ENCODE peak calls at places on chromosomes 2 and 18, in six cellular contexts. One of them, this sample, is unnamed.

GRCh38 chr2:237774811-237775553 is 23.6 kb upstream of the RBM44 start:
- DNase-seq in endodermal cell: peak; percentile 90
- DNase-seq in lower lobe of right lung: peak; percentile 54
- DNase-seq in mesenchymal stem cell: peak; percentile 63
- DNase-seq in effector memory CD4-positive, alpha-beta T cell: peak; percentile 12
- DNase-seq in heart left ventricle: no peak
- DNase-seq in this sample: no peak

GRCh38 chr2:212644195-212644837 is 105.7 kb upstream of the ERBB4 start:
- DNase-seq in endodermal cell: peak; percentile 62
- DNase-seq in lower lobe of right lung: no peak
- DNase-seq in mesenchymal stem cell: no peak
- DNase-seq in effector memory CD4-positive, alpha-beta T cell: no peak
- DNase-seq in heart left ventricle: no peak
- DNase-seq in this sample: no peak

GRCh38 chr2:223092667-223093066 is 40.7 kb downstream of the KCNE4 start:
- DNase-seq in endodermal cell: no peak
- DNase-seq in lower lobe of right lung: no peak
- DNase-seq in mesenchymal stem cell: no peak
- DNase-seq in effector memory CD4-positive, alpha-beta T cell: no peak
- DNase-seq in heart left ventricle: no peak
- DNase-seq in this sample: no peak

GRCh38 chr18:35334821-35335220 is 9.4 kb downstream of the ZNF24 start:
- DNase-seq in endodermal cell: no peak
- DNase-seq in lower lobe of right lung: no peak
- DNase-seq in mesenchymal stem cell: no peak
- DNase-seq in effector memory CD4-positive, alpha-beta T cell: no peak
- DNase-seq in heart left ventricle: no peak
- DNase-seq in this sample: no peak

GRCh38 chr18:11042247-11042646 is 107.1 kb downstream of the PIEZO2 start:
- DNase-seq in endodermal cell: no peak
- DNase-seq in lower lobe of right lung: no peak
- DNase-seq in mesenchymal stem cell: peak; percentile 93
- DNase-seq in effector memory CD4-positive, alpha-beta T cell: no peak
- DNase-seq in heart left ventricle: peak; percentile 11
- DNase-seq in this sample: no peak

GRCh38 chr2:3260959-3261358 is 116.7 kb downstream of the EIPR1 start:
- DNase-seq in endodermal cell: no peak
- DNase-seq in lower lobe of right lung: no peak
- DNase-seq in mesenchymal stem cell: no peak
- DNase-seq in effector memory CD4-positive, alpha-beta T cell: no peak
- DNase-seq in heart left ventricle: no peak
- DNase-seq in this sample: no peak

GRCh38 chr2:23293063-23293462 is 91.9 kb upstream of the KLHL29 start:
- DNase-seq in endodermal cell: no peak
- DNase-seq in lower lobe of right lung: no peak
- DNase-seq in mesenchymal stem cell: peak; percentile 13
- DNase-seq in effector memory CD4-positive, alpha-beta T cell: no peak
- DNase-seq in heart left ventricle: peak; percentile 13
- DNase-seq in this sample: no peak

GRCh38 chr18:58310517-58310916 is 266.5 kb downstream of the NEDD4L start:
- DNase-seq in endodermal cell: no peak
- DNase-seq in lower lobe of right lung: peak; percentile 89
- DNase-seq in mesenchymal stem cell: peak; percentile 13
- DNase-seq in effector memory CD4-positive, alpha-beta T cell: no peak
- DNase-seq in heart left ventricle: peak; percentile 38
- DNase-seq in this sample: peak; percentile 57

GRCh38 chr2:151114934-151115333 is 146.7 kb downstream of the RBM43 start:
- DNase-seq in endodermal cell: no peak
- DNase-seq in lower lobe of right lung: no peak
- DNase-seq in mesenchymal stem cell: no peak
- DNase-seq in effector memory CD4-positive, alpha-beta T cell: no peak
- DNase-seq in heart left ventricle: no peak
- DNase-seq in this sample: no peak

GRCh38 chr2:225272173-225272572 is 127.3 kb upstream of the NYAP2 start:
- DNase-seq in endodermal cell: no peak
- DNase-seq in lower lobe of right lung: no peak
- DNase-seq in mesenchymal stem cell: no peak
- DNase-seq in effector memory CD4-positive, alpha-beta T cell: no peak
- DNase-seq in heart left ventricle: no peak
- DNase-seq in this sample: no peak

GRCh38 chr2:144152817-144153271 is 367.1 kb downstream of the ZEB2 start:
- DNase-seq in endodermal cell: peak; percentile 46
- DNase-seq in lower lobe of right lung: no peak
- DNase-seq in mesenchymal stem cell: peak; percentile 77
- DNase-seq in effector memory CD4-positive, alpha-beta T cell: no peak
- DNase-seq in heart left ventricle: no peak
- DNase-seq in this sample: no peak

GRCh38 chr2:43824951-43825493 is 13.6 kb downstream of the ABCG5 start:
- DNase-seq in endodermal cell: no peak
- DNase-seq in lower lobe of right lung: no peak
- DNase-seq in mesenchymal stem cell: no peak
- DNase-seq in effector memory CD4-positive, alpha-beta T cell: no peak
- DNase-seq in heart left ventricle: no peak
- DNase-seq in this sample: no peak

DNA sequence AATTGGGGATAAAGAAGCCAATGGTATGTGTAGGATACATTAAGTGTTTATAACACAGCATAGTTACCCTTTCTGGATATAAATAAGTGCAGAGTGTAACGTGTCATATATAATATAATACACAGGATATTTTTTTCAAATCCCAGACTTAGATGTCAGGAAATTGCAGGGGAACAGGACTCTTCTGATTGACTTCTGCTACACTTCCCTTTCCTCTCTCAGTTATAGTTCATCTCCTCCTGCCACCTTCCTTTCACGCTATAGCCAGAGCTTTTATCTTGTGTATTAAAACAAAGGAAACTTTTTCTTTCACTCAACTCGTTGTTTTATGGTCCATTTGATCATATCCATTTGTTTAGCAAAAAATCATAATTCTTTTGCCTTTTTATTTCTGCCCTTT is 158.0 kb upstream of the RASGRP3 start:
- DNase-seq in endodermal cell: no peak
- DNase-seq in lower lobe of right lung: no peak
- DNase-seq in mesenchymal stem cell: no peak
- DNase-seq in effector memory CD4-positive, alpha-beta T cell: no peak
- DNase-seq in heart left ventricle: no peak
- DNase-seq in this sample: no peak
- H3K4me1 ChIP-seq in endodermal cell: no peaks in the 10 kb centered on the region
- H3K4me1 ChIP-seq in lower lobe of right lung: peaks cover 20% of the 10 kb centered on the region
- H3K4me1 ChIP-seq in mesenchymal stem cell: peaks cover 2% of the 10 kb centered on the region
- H3K4me1 ChIP-seq in effector memory CD4-positive, alpha-beta T cell: no peaks in the 10 kb centered on the region
- H3K4me1 ChIP-seq in heart left ventricle: peaks cover 26% of the 10 kb centered on the region
- H3K4me1 ChIP-seq in this sample: no peaks in the 10 kb centered on the region

DNA sequence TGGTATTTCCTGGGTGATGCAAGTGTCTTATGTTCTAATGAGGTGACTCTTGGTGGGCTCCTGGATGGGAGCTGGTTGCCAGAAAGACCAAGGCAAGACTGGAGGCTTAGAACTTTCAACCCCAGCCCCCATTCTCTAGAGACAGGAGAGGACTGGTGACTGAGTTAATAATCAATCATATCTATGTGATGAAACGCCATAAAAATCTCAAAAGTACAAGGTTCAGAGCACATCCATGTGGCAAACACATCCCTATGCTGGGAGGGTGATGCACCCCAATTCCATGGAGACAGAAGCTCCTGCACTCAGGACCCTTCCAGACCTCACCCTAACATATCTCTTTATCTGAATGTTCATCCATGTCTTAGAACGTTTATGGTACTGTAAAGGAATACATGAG is 139.6 kb upstream of the LINC00305 start:
- DNase-seq in endodermal cell: no peak
- DNase-seq in lower lobe of right lung: no peak
- DNase-seq in mesenchymal stem cell: no peak
- DNase-seq in effector memory CD4-positive, alpha-beta T cell: no peak
- DNase-seq in heart left ventricle: no peak
- DNase-seq in this sample: no peak
- H3K9me3 ChIP-seq in endodermal cell: no peaks in the 10 kb centered on the region
- H3K9me3 ChIP-seq in lower lobe of right lung: peaks cover 3% of the 10 kb centered on the region
- H3K9me3 ChIP-seq in mesenchymal stem cell: no peaks in the 10 kb centered on the region
- H3K9me3 ChIP-seq in effector memory CD4-positive, alpha-beta T cell: no peaks in the 10 kb centered on the region
- H3K9me3 ChIP-seq in heart left ventricle: no peaks in the 10 kb centered on the region
- H3K9me3 ChIP-seq in this sample: no peaks in the 10 kb centered on the region

GRCh38 chr2:186716004-186716403 is 22.1 kb downstream of the FAM171B start:
- DNase-seq in endodermal cell: no peak
- DNase-seq in lower lobe of right lung: no peak
- DNase-seq in mesenchymal stem cell: no peak
- DNase-seq in effector memory CD4-positive, alpha-beta T cell: no peak
- DNase-seq in heart left ventricle: no peak
- DNase-seq in this sample: no peak

GRCh38 chr2:186718122-186718521 is 24.3 kb downstream of the FAM171B start:
- DNase-seq in endodermal cell: no peak
- DNase-seq in lower lobe of right lung: no peak
- DNase-seq in mesenchymal stem cell: no peak
- DNase-seq in effector memory CD4-positive, alpha-beta T cell: no peak
- DNase-seq in heart left ventricle: no peak
- DNase-seq in this sample: no peak

GRCh38 chr2:186714611-186715010 is 20.8 kb downstream of the FAM171B start:
- DNase-seq in endodermal cell: no peak
- DNase-seq in lower lobe of right lung: no peak
- DNase-seq in mesenchymal stem cell: no peak
- DNase-seq in effector memory CD4-positive, alpha-beta T cell: no peak
- DNase-seq in heart left ventricle: no peak
- DNase-seq in this sample: no peak

GRCh38 chr2:186718895-186719294 is 25.0 kb downstream of the FAM171B start:
- DNase-seq in endodermal cell: no peak
- DNase-seq in lower lobe of right lung: no peak
- DNase-seq in mesenchymal stem cell: no peak
- DNase-seq in effector memory CD4-positive, alpha-beta T cell: no peak
- DNase-seq in heart left ventricle: no peak
- DNase-seq in this sample: no peak

DNA sequence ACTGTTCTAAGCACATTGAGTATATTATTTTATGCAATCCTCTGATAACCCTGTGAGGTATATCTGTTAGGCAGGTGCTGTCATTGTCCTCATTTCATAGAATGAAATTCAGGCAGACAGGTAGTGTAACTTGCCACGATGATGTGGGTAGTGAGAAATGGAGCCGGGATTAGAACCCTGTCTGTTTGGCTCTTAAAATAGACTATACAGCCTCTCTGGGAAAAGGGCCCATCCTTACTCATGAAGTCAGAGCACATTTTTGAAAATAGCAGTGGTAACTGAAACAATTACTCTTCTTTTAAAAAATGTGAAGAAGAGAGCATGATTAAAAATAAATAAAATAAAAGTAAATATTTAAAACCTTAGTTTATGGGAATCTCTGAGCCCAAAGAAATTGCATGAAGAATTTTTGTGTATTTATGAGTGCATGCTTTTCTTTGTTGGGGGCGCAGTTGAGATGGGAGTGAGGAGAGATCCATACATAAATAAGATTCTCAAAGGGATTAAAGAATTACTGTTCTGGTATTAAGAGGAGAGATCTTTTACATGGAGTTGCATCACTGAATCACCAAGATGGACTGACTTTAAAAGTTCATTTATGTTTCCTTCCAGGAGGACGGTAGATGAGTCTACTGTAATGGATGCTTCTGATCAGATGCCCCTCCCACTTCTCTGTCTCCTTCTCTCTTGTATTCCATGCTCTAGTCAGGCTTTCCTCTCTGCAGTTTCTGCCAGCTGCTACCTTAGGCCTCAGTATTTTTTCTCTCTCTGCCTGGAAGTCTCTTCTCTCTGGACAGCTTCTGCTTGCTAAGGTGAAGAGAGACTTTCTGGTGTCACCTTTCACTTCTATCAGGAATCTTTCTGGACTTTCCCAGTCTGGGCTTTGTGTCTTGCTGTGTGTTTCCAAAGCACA is 23.3 kb downstream of the FAM171B start:
- DNase-seq in endodermal cell: no peak
- DNase-seq in lower lobe of right lung: no peak
- DNase-seq in mesenchymal stem cell: no peak
- DNase-seq in effector memory CD4-positive, alpha-beta T cell: no peak
- DNase-seq in heart left ventricle: no peak
- DNase-seq in this sample: no peak
- H3K27ac ChIP-seq in endodermal cell: peak overlapping the region; percentile 94
- H3K27ac ChIP-seq in lower lobe of right lung: no peak overlapping the region
- H3K27ac ChIP-seq in mesenchymal stem cell: no peak overlapping the region
- H3K27ac ChIP-seq in effector memory CD4-positive, alpha-beta T cell: no peak overlapping the region
- H3K27ac ChIP-seq in heart left ventricle: no peak overlapping the region
- H3K27ac ChIP-seq in this sample: no peak overlapping the region

GRCh38 chr2:88621432-88621831 is 5.8 kb downstream of the EIF2AK3 start:
- DNase-seq in endodermal cell: no peak
- DNase-seq in lower lobe of right lung: no peak
- DNase-seq in mesenchymal stem cell: no peak
- DNase-seq in effector memory CD4-positive, alpha-beta T cell: no peak
- DNase-seq in heart left ventricle: no peak
- DNase-seq in this sample: no peak
- H3K4me1 ChIP-seq in endodermal cell: peaks cover 6% of the 10 kb centered on the region
- H3K4me1 ChIP-seq in lower lobe of right lung: peaks cover 31% of the 10 kb centered on the region
- H3K4me1 ChIP-seq in mesenchymal stem cell: peaks cover 4% of the 10 kb centered on the region
- H3K4me1 ChIP-seq in effector memory CD4-positive, alpha-beta T cell: no peaks in the 10 kb centered on the region
- H3K4me1 ChIP-seq in heart left ventricle: peaks cover 12% of the 10 kb centered on the region
- H3K4me1 ChIP-seq in this sample: peaks cover 19% of the 10 kb centered on the region

GRCh38 chr2:6846967-6847695 is 18.6 kb downstream of the CMPK2 start:
- DNase-seq in endodermal cell: no peak
- DNase-seq in lower lobe of right lung: no peak
- DNase-seq in mesenchymal stem cell: no peak
- DNase-seq in effector memory CD4-positive, alpha-beta T cell: no peak
- DNase-seq in heart left ventricle: no peak
- DNase-seq in this sample: no peak
- H3K9me3 ChIP-seq in endodermal cell: peaks cover 41% of the 10 kb centered on the region
- H3K9me3 ChIP-seq in lower lobe of right lung: peaks cover 60% of the 10 kb centered on the region
- H3K9me3 ChIP-seq in mesenchymal stem cell: peaks cover 50% of the 10 kb centered on the region
- H3K9me3 ChIP-seq in effector memory CD4-positive, alpha-beta T cell: peaks cover 44% of the 10 kb centered on the region
- H3K9me3 ChIP-seq in heart left ventricle: peaks cover 76% of the 10 kb centered on the region
- H3K9me3 ChIP-seq in this sample: peaks cover 42% of the 10 kb centered on the region

DNA sequence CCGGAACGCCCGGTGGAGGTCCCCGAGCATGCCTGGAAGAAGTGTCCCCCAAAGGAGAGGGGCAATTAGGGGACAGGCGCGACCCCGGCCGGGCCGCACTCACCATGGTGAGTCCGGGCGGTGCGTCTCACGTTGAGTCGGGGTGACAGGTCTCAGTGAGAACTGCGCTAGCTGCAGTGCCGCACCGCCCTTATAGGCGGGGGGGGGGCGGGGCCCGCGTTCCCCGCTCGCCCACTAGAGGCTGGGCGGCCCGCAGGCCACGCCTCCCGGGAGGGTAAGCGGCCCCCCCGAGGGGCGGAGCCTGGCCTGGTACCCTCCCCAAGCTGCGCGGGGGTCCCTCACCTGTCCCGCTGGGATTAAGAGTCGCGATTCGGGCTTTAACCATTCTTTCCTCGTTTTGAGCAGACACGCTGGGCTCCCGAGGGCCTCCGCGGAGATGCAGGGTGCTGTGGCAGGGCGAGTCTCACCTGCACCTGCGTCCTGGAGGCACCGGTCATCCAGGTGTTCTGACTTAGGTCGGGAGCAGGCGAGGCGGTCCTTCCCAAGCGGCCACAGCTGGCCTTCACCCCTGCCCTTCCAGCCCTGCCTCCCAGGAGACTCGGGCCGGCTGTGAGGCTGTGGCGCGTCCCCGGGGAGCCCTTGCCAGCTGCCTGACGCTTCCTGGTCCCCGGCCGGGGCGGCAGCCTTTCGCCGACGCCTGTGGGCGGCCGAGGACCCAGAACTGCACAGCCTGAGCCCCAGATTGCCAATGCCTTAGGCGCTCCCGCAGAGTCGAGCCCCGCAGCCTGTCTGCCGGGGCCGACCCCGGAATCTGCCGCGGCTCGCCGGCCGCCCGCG is at the start of gene TUBA4A:
- DNase-seq in endodermal cell: peak; percentile 93
- DNase-seq in lower lobe of right lung: peak; percentile 93
- DNase-seq in mesenchymal stem cell: peak; percentile 63
- DNase-seq in effector memory CD4-positive, alpha-beta T cell: peak; percentile 89
- DNase-seq in heart left ventricle: peak; percentile 86
- DNase-seq in this sample: peak; percentile 91
- H3K27ac ChIP-seq in endodermal cell: no peak within 1 kb of the TSS
- H3K27ac ChIP-seq in lower lobe of right lung: peak within 1 kb of the TSS; percentile 85
- H3K27ac ChIP-seq in mesenchymal stem cell: peak within 1 kb of the TSS; percentile 38
- H3K27ac ChIP-seq in effector memory CD4-positive, alpha-beta T cell: peak within 1 kb of the TSS; percentile 94
- H3K27ac ChIP-seq in heart left ventricle: peak within 1 kb of the TSS; percentile 90
- H3K27ac ChIP-seq in this sample: peak within 1 kb of the TSS; percentile 81

GRCh38 chr18:63099848-63100625 is 219.5 kb downstream of the BCL2 start:
- DNase-seq in endodermal cell: no peak
- DNase-seq in lower lobe of right lung: no peak
- DNase-seq in mesenchymal stem cell: no peak
- DNase-seq in effector memory CD4-positive, alpha-beta T cell: no peak
- DNase-seq in heart left ventricle: peak; percentile 73
- DNase-seq in this sample: no peak
- H3K4me1 ChIP-seq in endodermal cell: peaks cover 7% of the 10 kb centered on the region
- H3K4me1 ChIP-seq in lower lobe of right lung: peaks cover 17% of the 10 kb centered on the region
- H3K4me1 ChIP-seq in mesenchymal stem cell: peaks cover 6% of the 10 kb centered on the region
- H3K4me1 ChIP-seq in effector memory CD4-positive, alpha-beta T cell: peaks cover 20% of the 10 kb centered on the region
- H3K4me1 ChIP-seq in heart left ventricle: peaks cover 4% of the 10 kb centered on the region
- H3K4me1 ChIP-seq in this sample: peaks cover 37% of the 10 kb centered on the region